ENCODE peak calls at places on chromosomes 5 and 9, in nine cellular contexts. F is HEK293T; O is ureter; A is mucosa of descending colon; L is activated CD8-positive, alpha-beta memory T cell treated with anti-CD3 and anti-CD28 coated beads, Interleukin-2, amount 50 U/mL, for 48 hours; W is MM.1S; X is osteoblast; M is T-helper 1 cell; N is activated T-helper 1 cell treated with Interleukin-2 at 50 U/mL for 16 hours. I is an unnamed sample.

GRCh38 chr9:106947501-106947900 is 84.5 kb downstream of the ZNF462 start:
- DNase-seq in O (no peak), L (no peak), W (no peak), N (no peak), X (no peak), M (no peak), A (no peak), F (no peak), I (no peak)

GRCh38 chr9:132670816-132671371 is 630 bp downstream of the GTF3C4 start:
- DNase-seq in O (peak), N (peak), M (peak), L (peak), X (peak), W (peak), A (peak), F (peak), I (peak)

GRCh38 chr5:87394407-87394806 is 18.3 kb downstream of the CCNH start:
- DNase-seq in F (no peak), O (no peak), M (no peak), W (no peak), A (no peak), L (no peak), X (no peak), N (no peak), I (peak)

GRCh38 chr5:107576736-107577440 is 93.8 kb downstream of the EFNA5 start:
- DNase-seq in N (no peak), X (no peak), L (no peak), W (no peak), A (no peak), M (no peak), O (no peak), F (no peak), I (no peak)

GRCh38 chr5:78908173-78908901 is 76.8 kb downstream of the ARSB start:
- DNase-seq in N (no peak), F (peak), X (peak), M (no peak), L (no peak), O (no peak), W (no peak), A (peak), I (peak)

GRCh38 chr5:80255752-80256479 is at the start of gene SERINC5:
- DNase-seq in N (peak), F (peak), X (peak), W (peak), L (peak), O (peak), A (peak), M (peak), I (peak)

GRCh38 chr5:93831449-93831848 is 90.0 kb upstream of the POU5F2 start:
- DNase-seq in F (no peak), L (no peak), O (no peak), N (no peak), W (no peak), A (no peak), X (peak), M (no peak), I (peak)

GRCh38 chr9:36064448-36065037 is 27.8 kb downstream of the RECK start:
- DNase-seq in X (peak), O (no peak), N (no peak), W (peak), L (no peak), M (no peak), F (no peak), A (no peak), I (no peak)

GRCh38 chr9:99465231-99465891 is 243.3 kb downstream of the SEC61B start:
- DNase-seq in O (no peak), M (no peak), N (no peak), L (no peak), A (no peak), W (no peak), X (no peak), F (no peak), I (peak)

GRCh38 chr9:125586173-125586512 is 120.9 kb downstream of the MAPKAP1 start:
- DNase-seq in F (no peak), X (no peak), M (no peak), L (no peak), W (no peak), N (no peak), O (no peak), A (peak), I (no peak)

GRCh38 chr5:60196382-60197113 is 303.0 kb upstream of the PDE4D start:
- DNase-seq in A (no peak), M (no peak), F (no peak), L (no peak), X (peak), O (no peak), N (no peak), W (no peak), I (peak)

GRCh38 chr5:9830184-9830583 is 200.0 kb upstream of the TAS2R1 start:
- DNase-seq in M (no peak), N (no peak), O (no peak), X (no peak), F (no peak), L (no peak), A (no peak), W (no peak), I (no peak)

GRCh38 chr9:132770775-132771310 is 100.6 kb downstream of the GTF3C4 start:
- DNase-seq in F (no peak), N (no peak), O (no peak), W (no peak), M (no peak), X (no peak), L (no peak), A (no peak), I (no peak)

GRCh38 chr9:136193891-136194279 is 11.0 kb downstream of the LHX3 start:
- DNase-seq in N (no peak), X (no peak), L (no peak), O (no peak), F (no peak), M (no peak), A (no peak), W (no peak), I (no peak)

GRCh38 chr5:59711316-59711715 is 182.2 kb downstream of the PDE4D start:
- DNase-seq in F (no peak), A (no peak), L (no peak), M (no peak), O (no peak), W (no peak), X (no peak), N (no peak), I (no peak)

GRCh38 chr5:173592050-173592669 is 24.3 kb downstream of the BOD1 start:
- DNase-seq in X (no peak), F (peak), L (no peak), O (no peak), A (no peak), M (no peak), N (no peak), W (peak), I (no peak)

GRCh38 chr9:121637441-121638222 is 13.8 kb upstream of the DAB2IP start:
- DNase-seq in A (no peak), X (peak), M (no peak), F (no peak), N (no peak), O (no peak), W (no peak), L (no peak), I (peak)

GRCh38 chr9:85859751-85860150 is 81.2 kb upstream of the NAA35 start:
- DNase-seq in X (no peak), W (no peak), N (no peak), F (no peak), O (no peak), A (no peak), L (no peak), M (no peak), I (no peak)

GRCh38 chr5:168342151-168342825 is 50.8 kb downstream of the WWC1 start:
- DNase-seq in O (no peak), L (no peak), F (no peak), M (no peak), N (no peak), W (no peak), A (no peak), X (no peak), I (peak)

GRCh38 chr9:120909904-120910303 is 16.7 kb downstream of the TRAF1 start:
- DNase-seq in O (no peak), L (no peak), M (peak), W (no peak), N (peak), A (no peak), X (no peak), F (no peak), I (peak)

GRCh38 chr5:154044099-154044498 is 5.3 kb downstream of the MFAP3 start:
- DNase-seq in F (no peak), W (no peak), N (no peak), O (no peak), L (no peak), A (no peak), X (peak), M (no peak), I (no peak)

GRCh38 chr9:31683126-31683525 is 701.3 kb upstream of the ACO1 start:
- DNase-seq in X (no peak), O (no peak), L (no peak), F (no peak), N (no peak), A (no peak), W (no peak), M (no peak), I (no peak)

GRCh38 chr5:7676455-7676854 is 174.5 kb downstream of the CFAP90 start:
- DNase-seq in W (no peak), X (no peak), O (no peak), F (no peak), M (no peak), A (no peak), L (no peak), N (no peak), I (no peak)

GRCh38 chr5:57626703-57627102 is 144.1 kb upstream of the ACTBL2 start:
- DNase-seq in A (no peak), L (no peak), F (no peak), N (no peak), O (no peak), W (no peak), X (no peak), M (no peak), I (peak)

I was measured in RPMI7951.